ENCODE peak calls at places on chromosomes 13 and 19, in eight cellular contexts. One of them, this sample, is unnamed.
A peak's percentile ranks its signal among the peaks of the same experiment; 100 is the strongest.

GRCh38 chr13:113794764-113795173 is 35.7 kb downstream of the TMEM255B start:
- DNase-seq in activated gamma-delta T cell treated with Interleukin-2 at 50 U/mL for 16 hours: no peak
- DNase-seq in stimulated activated CD8-positive, alpha-beta memory T cell treated with anti-CD3 and anti-CD28 coated beads, Interleukin-7, amount 100 ng/mL, for 4 hours: no peak
- DNase-seq in left cardiac atrium: no peak
- DNase-seq in activated B cell treated with CpG ODN at 0.5 μM for 24 hours: no peak
- DNase-seq in HEK293T: no peak
- DNase-seq in stimulated activated CD4-positive, alpha-beta T cell treated with anti-CD3 and anti-CD28 coated beads, Interleukin-2, amount 100 ng/mL, for 4 hours: no peak
- DNase-seq in small intestine: no peak
- DNase-seq in this sample: no peak

GRCh38 chr13:113086031-113086750 is 19.4 kb upstream of the F7 start:
- DNase-seq in small intestine: no peak
- DNase-seq in stimulated activated CD8-positive, alpha-beta memory T cell treated with anti-CD3 and anti-CD28 coated beads, Interleukin-7, amount 100 ng/mL, for 4 hours: no peak
- DNase-seq in left cardiac atrium: no peak
- DNase-seq in stimulated activated CD4-positive, alpha-beta T cell treated with anti-CD3 and anti-CD28 coated beads, Interleukin-2, amount 100 ng/mL, for 4 hours: no peak
- DNase-seq in HEK293T: no peak
- DNase-seq in activated B cell treated with CpG ODN at 0.5 μM for 24 hours: no peak
- DNase-seq in activated gamma-delta T cell treated with Interleukin-2 at 50 U/mL for 16 hours: no peak
- DNase-seq in this sample: no peak

GRCh38 chr19:33385956-33386355 is 12.4 kb downstream of the CEBPG start:
- DNase-seq in stimulated activated CD4-positive, alpha-beta T cell treated with anti-CD3 and anti-CD28 coated beads, Interleukin-2, amount 100 ng/mL, for 4 hours: no peak
- DNase-seq in left cardiac atrium: peak; percentile 40
- DNase-seq in activated gamma-delta T cell treated with Interleukin-2 at 50 U/mL for 16 hours: no peak
- DNase-seq in HEK293T: no peak
- DNase-seq in stimulated activated CD8-positive, alpha-beta memory T cell treated with anti-CD3 and anti-CD28 coated beads, Interleukin-7, amount 100 ng/mL, for 4 hours: no peak
- DNase-seq in activated B cell treated with CpG ODN at 0.5 μM for 24 hours: no peak
- DNase-seq in small intestine: no peak
- DNase-seq in this sample: no peak

GRCh38 chr13:51731759-51732158 is 72.2 kb downstream of the DHRS12 start:
- DNase-seq in stimulated activated CD8-positive, alpha-beta memory T cell treated with anti-CD3 and anti-CD28 coated beads, Interleukin-7, amount 100 ng/mL, for 4 hours: no peak
- DNase-seq in HEK293T: no peak
- DNase-seq in stimulated activated CD4-positive, alpha-beta T cell treated with anti-CD3 and anti-CD28 coated beads, Interleukin-2, amount 100 ng/mL, for 4 hours: no peak
- DNase-seq in activated B cell treated with CpG ODN at 0.5 μM for 24 hours: no peak
- DNase-seq in small intestine: no peak
- DNase-seq in left cardiac atrium: no peak
- DNase-seq in activated gamma-delta T cell treated with Interleukin-2 at 50 U/mL for 16 hours: no peak
- DNase-seq in this sample: no peak

GRCh38 chr19:33671211-33671610 is 49.5 kb downstream of the CHST8 start:
- DNase-seq in stimulated activated CD4-positive, alpha-beta T cell treated with anti-CD3 and anti-CD28 coated beads, Interleukin-2, amount 100 ng/mL, for 4 hours: no peak
- DNase-seq in left cardiac atrium: no peak
- DNase-seq in stimulated activated CD8-positive, alpha-beta memory T cell treated with anti-CD3 and anti-CD28 coated beads, Interleukin-7, amount 100 ng/mL, for 4 hours: no peak
- DNase-seq in small intestine: no peak
- DNase-seq in activated gamma-delta T cell treated with Interleukin-2 at 50 U/mL for 16 hours: no peak
- DNase-seq in HEK293T: no peak
- DNase-seq in activated B cell treated with CpG ODN at 0.5 μM for 24 hours: no peak
- DNase-seq in this sample: no peak

GRCh38 chr13:112759053-112759452 is 69.2 kb downstream of the ATP11A start:
- DNase-seq in activated B cell treated with CpG ODN at 0.5 μM for 24 hours: no peak
- DNase-seq in stimulated activated CD4-positive, alpha-beta T cell treated with anti-CD3 and anti-CD28 coated beads, Interleukin-2, amount 100 ng/mL, for 4 hours: no peak
- DNase-seq in activated gamma-delta T cell treated with Interleukin-2 at 50 U/mL for 16 hours: no peak
- DNase-seq in small intestine: no peak
- DNase-seq in HEK293T: no peak
- DNase-seq in stimulated activated CD8-positive, alpha-beta memory T cell treated with anti-CD3 and anti-CD28 coated beads, Interleukin-7, amount 100 ng/mL, for 4 hours: no peak
- DNase-seq in left cardiac atrium: no peak
- DNase-seq in this sample: no peak

GRCh38 chr13:101567841-101568240 is 115.4 kb downstream of the ITGBL1 start:
- DNase-seq in activated gamma-delta T cell treated with Interleukin-2 at 50 U/mL for 16 hours: no peak
- DNase-seq in HEK293T: no peak
- DNase-seq in stimulated activated CD8-positive, alpha-beta memory T cell treated with anti-CD3 and anti-CD28 coated beads, Interleukin-7, amount 100 ng/mL, for 4 hours: no peak
- DNase-seq in left cardiac atrium: no peak
- DNase-seq in stimulated activated CD4-positive, alpha-beta T cell treated with anti-CD3 and anti-CD28 coated beads, Interleukin-2, amount 100 ng/mL, for 4 hours: no peak
- DNase-seq in activated B cell treated with CpG ODN at 0.5 μM for 24 hours: no peak
- DNase-seq in small intestine: no peak
- DNase-seq in this sample: no peak

GRCh38 chr13:22031702-22032286 is 360.9 kb downstream of the FGF9 start:
- DNase-seq in HEK293T: no peak
- DNase-seq in activated gamma-delta T cell treated with Interleukin-2 at 50 U/mL for 16 hours: no peak
- DNase-seq in activated B cell treated with CpG ODN at 0.5 μM for 24 hours: no peak
- DNase-seq in small intestine: no peak
- DNase-seq in left cardiac atrium: no peak
- DNase-seq in stimulated activated CD4-positive, alpha-beta T cell treated with anti-CD3 and anti-CD28 coated beads, Interleukin-2, amount 100 ng/mL, for 4 hours: no peak
- DNase-seq in stimulated activated CD8-positive, alpha-beta memory T cell treated with anti-CD3 and anti-CD28 coated beads, Interleukin-7, amount 100 ng/mL, for 4 hours: no peak
- DNase-seq in this sample: no peak

GRCh38 chr19:36488816-36489138 is 584 bp downstream of the ZNF566 start:
- DNase-seq in left cardiac atrium: peak; percentile 28
- DNase-seq in HEK293T: peak; percentile 23
- DNase-seq in stimulated activated CD4-positive, alpha-beta T cell treated with anti-CD3 and anti-CD28 coated beads, Interleukin-2, amount 100 ng/mL, for 4 hours: peak; percentile 26
- DNase-seq in activated B cell treated with CpG ODN at 0.5 μM for 24 hours: no peak
- DNase-seq in small intestine: no peak
- DNase-seq in activated gamma-delta T cell treated with Interleukin-2 at 50 U/mL for 16 hours: peak; percentile 30
- DNase-seq in stimulated activated CD8-positive, alpha-beta memory T cell treated with anti-CD3 and anti-CD28 coated beads, Interleukin-7, amount 100 ng/mL, for 4 hours: peak; percentile 35
- DNase-seq in this sample: no peak

GRCh38 chr13:74554581-74555290 is 420.5 kb upstream of the KLF12 start:
- DNase-seq in stimulated activated CD4-positive, alpha-beta T cell treated with anti-CD3 and anti-CD28 coated beads, Interleukin-2, amount 100 ng/mL, for 4 hours: no peak
- DNase-seq in activated gamma-delta T cell treated with Interleukin-2 at 50 U/mL for 16 hours: no peak
- DNase-seq in small intestine: no peak
- DNase-seq in HEK293T: no peak
- DNase-seq in left cardiac atrium: no peak
- DNase-seq in stimulated activated CD8-positive, alpha-beta memory T cell treated with anti-CD3 and anti-CD28 coated beads, Interleukin-7, amount 100 ng/mL, for 4 hours: no peak
- DNase-seq in activated B cell treated with CpG ODN at 0.5 μM for 24 hours: no peak
- DNase-seq in this sample: no peak

GRCh38 chr19:10817291-10818038 is 18.5 kb downstream of the TMED1 start:
- DNase-seq in stimulated activated CD4-positive, alpha-beta T cell treated with anti-CD3 and anti-CD28 coated beads, Interleukin-2, amount 100 ng/mL, for 4 hours: no peak
- DNase-seq in left cardiac atrium: peak; percentile 65
- DNase-seq in activated gamma-delta T cell treated with Interleukin-2 at 50 U/mL for 16 hours: no peak
- DNase-seq in stimulated activated CD8-positive, alpha-beta memory T cell treated with anti-CD3 and anti-CD28 coated beads, Interleukin-7, amount 100 ng/mL, for 4 hours: no peak
- DNase-seq in HEK293T: no peak
- DNase-seq in small intestine: no peak
- DNase-seq in activated B cell treated with CpG ODN at 0.5 μM for 24 hours: no peak
- DNase-seq in this sample: peak; percentile 45

GRCh38 chr13:94703721-94704314 is 8.5 kb downstream of the SOX21 start:
- DNase-seq in stimulated activated CD8-positive, alpha-beta memory T cell treated with anti-CD3 and anti-CD28 coated beads, Interleukin-7, amount 100 ng/mL, for 4 hours: no peak
- DNase-seq in activated gamma-delta T cell treated with Interleukin-2 at 50 U/mL for 16 hours: no peak
- DNase-seq in HEK293T: no peak
- DNase-seq in left cardiac atrium: no peak
- DNase-seq in small intestine: no peak
- DNase-seq in stimulated activated CD4-positive, alpha-beta T cell treated with anti-CD3 and anti-CD28 coated beads, Interleukin-2, amount 100 ng/mL, for 4 hours: no peak
- DNase-seq in activated B cell treated with CpG ODN at 0.5 μM for 24 hours: no peak
- DNase-seq in this sample: no peak

GRCh38 chr19:32819415-32820400 is 49.9 kb downstream of the SLC7A9 start:
- DNase-seq in stimulated activated CD4-positive, alpha-beta T cell treated with anti-CD3 and anti-CD28 coated beads, Interleukin-2, amount 100 ng/mL, for 4 hours: no peak
- DNase-seq in HEK293T: no peak
- DNase-seq in stimulated activated CD8-positive, alpha-beta memory T cell treated with anti-CD3 and anti-CD28 coated beads, Interleukin-7, amount 100 ng/mL, for 4 hours: no peak
- DNase-seq in activated gamma-delta T cell treated with Interleukin-2 at 50 U/mL for 16 hours: no peak
- DNase-seq in activated B cell treated with CpG ODN at 0.5 μM for 24 hours: no peak
- DNase-seq in small intestine: no peak
- DNase-seq in left cardiac atrium: no peak
- DNase-seq in this sample: no peak

GRCh38 chr13:71935166-71935840 is 68.3 kb upstream of the DACH1 start:
- DNase-seq in activated gamma-delta T cell treated with Interleukin-2 at 50 U/mL for 16 hours: no peak
- DNase-seq in small intestine: no peak
- DNase-seq in HEK293T: no peak
- DNase-seq in left cardiac atrium: no peak
- DNase-seq in stimulated activated CD4-positive, alpha-beta T cell treated with anti-CD3 and anti-CD28 coated beads, Interleukin-2, amount 100 ng/mL, for 4 hours: no peak
- DNase-seq in activated B cell treated with CpG ODN at 0.5 μM for 24 hours: no peak
- DNase-seq in stimulated activated CD8-positive, alpha-beta memory T cell treated with anti-CD3 and anti-CD28 coated beads, Interleukin-7, amount 100 ng/mL, for 4 hours: no peak
- DNase-seq in this sample: no peak

GRCh38 chr13:46332772-46333171 is 54.3 kb downstream of the RUBCNL start:
- DNase-seq in stimulated activated CD8-positive, alpha-beta memory T cell treated with anti-CD3 and anti-CD28 coated beads, Interleukin-7, amount 100 ng/mL, for 4 hours: no peak
- DNase-seq in stimulated activated CD4-positive, alpha-beta T cell treated with anti-CD3 and anti-CD28 coated beads, Interleukin-2, amount 100 ng/mL, for 4 hours: no peak
- DNase-seq in activated gamma-delta T cell treated with Interleukin-2 at 50 U/mL for 16 hours: no peak
- DNase-seq in activated B cell treated with CpG ODN at 0.5 μM for 24 hours: no peak
- DNase-seq in small intestine: no peak
- DNase-seq in HEK293T: no peak
- DNase-seq in left cardiac atrium: no peak
- DNase-seq in this sample: no peak

GRCh38 chr19:47865166-47865565 is 6.1 kb downstream of the TPRX2 start:
- DNase-seq in activated B cell treated with CpG ODN at 0.5 μM for 24 hours: no peak
- DNase-seq in small intestine: no peak
- DNase-seq in activated gamma-delta T cell treated with Interleukin-2 at 50 U/mL for 16 hours: no peak
- DNase-seq in stimulated activated CD8-positive, alpha-beta memory T cell treated with anti-CD3 and anti-CD28 coated beads, Interleukin-7, amount 100 ng/mL, for 4 hours: no peak
- DNase-seq in HEK293T: no peak
- DNase-seq in left cardiac atrium: no peak
- DNase-seq in stimulated activated CD4-positive, alpha-beta T cell treated with anti-CD3 and anti-CD28 coated beads, Interleukin-2, amount 100 ng/mL, for 4 hours: no peak
- DNase-seq in this sample: no peak

GRCh38 chr13:46609052-46609451 is 56.1 kb downstream of the LRCH1 start:
- DNase-seq in activated B cell treated with CpG ODN at 0.5 μM for 24 hours: no peak
- DNase-seq in small intestine: no peak
- DNase-seq in HEK293T: no peak
- DNase-seq in left cardiac atrium: no peak
- DNase-seq in activated gamma-delta T cell treated with Interleukin-2 at 50 U/mL for 16 hours: no peak
- DNase-seq in stimulated activated CD4-positive, alpha-beta T cell treated with anti-CD3 and anti-CD28 coated beads, Interleukin-2, amount 100 ng/mL, for 4 hours: no peak
- DNase-seq in stimulated activated CD8-positive, alpha-beta memory T cell treated with anti-CD3 and anti-CD28 coated beads, Interleukin-7, amount 100 ng/mL, for 4 hours: no peak
- DNase-seq in this sample: no peak

GRCh38 chr19:16521715-16522289 is 20.4 kb downstream of the CHERP start:
- DNase-seq in stimulated activated CD8-positive, alpha-beta memory T cell treated with anti-CD3 and anti-CD28 coated beads, Interleukin-7, amount 100 ng/mL, for 4 hours: no peak
- DNase-seq in HEK293T: no peak
- DNase-seq in left cardiac atrium: no peak
- DNase-seq in stimulated activated CD4-positive, alpha-beta T cell treated with anti-CD3 and anti-CD28 coated beads, Interleukin-2, amount 100 ng/mL, for 4 hours: no peak
- DNase-seq in activated gamma-delta T cell treated with Interleukin-2 at 50 U/mL for 16 hours: no peak
- DNase-seq in small intestine: no peak
- DNase-seq in activated B cell treated with CpG ODN at 0.5 μM for 24 hours: no peak
- DNase-seq in this sample: no peak

GRCh38 chr13:28035146-28035782 is 46.8 kb upstream of the URAD start:
- DNase-seq in HEK293T: no peak
- DNase-seq in activated gamma-delta T cell treated with Interleukin-2 at 50 U/mL for 16 hours: no peak
- DNase-seq in stimulated activated CD8-positive, alpha-beta memory T cell treated with anti-CD3 and anti-CD28 coated beads, Interleukin-7, amount 100 ng/mL, for 4 hours: no peak
- DNase-seq in activated B cell treated with CpG ODN at 0.5 μM for 24 hours: no peak
- DNase-seq in left cardiac atrium: no peak
- DNase-seq in small intestine: peak; percentile 38
- DNase-seq in stimulated activated CD4-positive, alpha-beta T cell treated with anti-CD3 and anti-CD28 coated beads, Interleukin-2, amount 100 ng/mL, for 4 hours: no peak
- DNase-seq in this sample: peak; percentile 20

GRCh38 chr13:94030415-94031119 is 448.9 kb downstream of the DCT start:
- DNase-seq in activated gamma-delta T cell treated with Interleukin-2 at 50 U/mL for 16 hours: no peak
- DNase-seq in small intestine: no peak
- DNase-seq in stimulated activated CD4-positive, alpha-beta T cell treated with anti-CD3 and anti-CD28 coated beads, Interleukin-2, amount 100 ng/mL, for 4 hours: no peak
- DNase-seq in left cardiac atrium: no peak
- DNase-seq in activated B cell treated with CpG ODN at 0.5 μM for 24 hours: no peak
- DNase-seq in stimulated activated CD8-positive, alpha-beta memory T cell treated with anti-CD3 and anti-CD28 coated beads, Interleukin-7, amount 100 ng/mL, for 4 hours: no peak
- DNase-seq in HEK293T: no peak
- DNase-seq in this sample: no peak

This sample was measured in colonic mucosa.